ENCODE peak calls at places on chromosomes 7 and 10, in seven cellular contexts. R, I, M, T, A, V and K are unnamed samples.

GRCh38 chr10:97188234-97188847 is 2.6 kb upstream of the SLIT1 start:
- DNase-seq in R (no peak), I (no peak), M (no peak), T (no peak), A (peak), V (no peak), K (no peak)

GRCh38 chr7:111827863-111828504 is 265.7 kb upstream of the IMMP2L start:
- DNase-seq in R (peak), I (peak), M (no peak), T (no peak), A (no peak), V (peak), K (peak)

GRCh38 chr10:121240011-121240410 is 358.2 kb downstream of the FGFR2 start:
- DNase-seq in R (no peak), I (no peak), M (no peak), T (no peak), A (no peak), V (no peak), K (no peak)

GRCh38 chr10:113053881-113054280 is 103.8 kb downstream of the TCF7L2 start:
- DNase-seq in R (peak), I (no peak), M (no peak), T (no peak), A (no peak), V (no peak), K (no peak)

GRCh38 chr7:24405002-24405401 is 121.0 kb downstream of the NPY start:
- DNase-seq in R (no peak), I (no peak), M (no peak), T (no peak), A (no peak), V (no peak), K (no peak)

GRCh38 chr10:61136151-61136550 is 192.2 kb upstream of the RHOBTB1 start:
- DNase-seq in R (no peak), I (no peak), M (no peak), T (no peak), A (no peak), V (no peak), K (no peak)

GRCh38 chr10:5559642-5560141 is 34.9 kb downstream of the CALML3 start:
- DNase-seq in R (peak), I (no peak), M (no peak), T (no peak), A (no peak), V (no peak), K (peak)

GRCh38 chr10:1347525-1347924 is 291.3 kb downstream of the WDR37 start:
- DNase-seq in R (no peak), I (no peak), M (no peak), T (no peak), A (no peak), V (no peak), K (no peak)

GRCh38 chr10:102394801-102395676 is 466 bp upstream of the NFKB2 start:
- DNase-seq in R (peak), I (peak), M (peak), T (peak), A (peak), V (peak), K (peak)

GRCh38 chr7:158396982-158397862 is 190.4 kb downstream of the PTPRN2 start:
- DNase-seq in R (no peak), I (no peak), M (no peak), T (no peak), A (no peak), V (no peak), K (no peak)

GRCh38 chr10:34254596-34254995 is 560.5 kb downstream of the PARD3 start:
- DNase-seq in R (peak), I (no peak), M (no peak), T (no peak), A (peak), V (peak), K (peak)

GRCh38 chr7:150994141-150994837 is 3.5 kb downstream of the NOS3 start:
- DNase-seq in R (no peak), I (no peak), M (peak), T (no peak), A (no peak), V (no peak), K (no peak)

GRCh38 chr10:86401588-86402282 is 35.1 kb upstream of the GRID1 start:
- DNase-seq in R (peak), I (no peak), M (no peak), T (peak), A (no peak), V (no peak), K (no peak)

GRCh38 chr10:75029874-75030273 is 81.6 kb upstream of the SAMD8 start:
- DNase-seq in R (peak), I (no peak), M (peak), T (peak), A (no peak), V (no peak), K (no peak)

GRCh38 chr7:32958046-32959025 is 1.1 kb downstream of the FKBP9 start:
- DNase-seq in R (peak), I (no peak), M (peak), T (peak), A (no peak), V (no peak), K (peak)

GRCh38 chr7:70595741-70596574 is 536.0 kb upstream of the GALNT17 start:
- DNase-seq in R (no peak), I (no peak), M (no peak), T (no peak), A (peak), V (no peak), K (no peak)

GRCh38 chr10:94725871-94726270 is 36.6 kb upstream of the CYP2C19 start:
- DNase-seq in R (peak), I (no peak), M (no peak), T (no peak), A (no peak), V (no peak), K (peak)

GRCh38 chr10:13634207-13634606 is 47.4 kb downstream of the PRPF18 start:
- DNase-seq in R (peak), I (no peak), M (no peak), T (no peak), A (no peak), V (no peak), K (peak)

GRCh38 chr7:133535308-133535707 is 282.4 kb downstream of the EXOC4 start:
- DNase-seq in R (no peak), I (no peak), M (no peak), T (no peak), A (no peak), V (no peak), K (no peak)

GRCh38 chr7:74093671-74094223 is 10.1 kb downstream of the LIMK1 start:
- DNase-seq in R (no peak), I (no peak), M (no peak), T (no peak), A (peak), V (no peak), K (no peak)

GRCh38 chr10:31004611-31005193 is 27.0 kb downstream of the ZNF438 start:
- DNase-seq in R (peak), I (no peak), M (no peak), T (no peak), A (no peak), V (no peak), K (peak)

GRCh38 chr10:70672165-70672992 is at the start of gene ADAMTS14:
- DNase-seq in R (peak), I (no peak), M (peak), T (no peak), A (no peak), V (peak), K (peak)

GRCh38 chr10:70927221-70927943 is 39.0 kb upstream of the PCBD1 start:
- DNase-seq in R (peak), I (no peak), M (no peak), T (peak), A (no peak), V (no peak), K (no peak)

GRCh38 chr10:110634527-110635209 is 9.5 kb upstream of the RBM20 start:
- DNase-seq in R (no peak), I (no peak), M (peak), T (no peak), A (no peak), V (no peak), K (no peak)

GRCh38 chr10:110433740-110434139 is 64.0 kb upstream of the DUSP5 start:
- DNase-seq in R (no peak), I (no peak), M (no peak), T (no peak), A (no peak), V (no peak), K (no peak)

GRCh38 chr7:44150466-44150832 is 9.3 kb upstream of the MYL7 start:
- DNase-seq in R (no peak), I (no peak), M (no peak), T (no peak), A (peak), V (peak), K (peak)

GRCh38 chr10:32956365-32957197 is 1.4 kb downstream of the ITGB1 start:
- DNase-seq in R (no peak), I (no peak), M (no peak), T (no peak), A (no peak), V (no peak), K (no peak)

DNA sequence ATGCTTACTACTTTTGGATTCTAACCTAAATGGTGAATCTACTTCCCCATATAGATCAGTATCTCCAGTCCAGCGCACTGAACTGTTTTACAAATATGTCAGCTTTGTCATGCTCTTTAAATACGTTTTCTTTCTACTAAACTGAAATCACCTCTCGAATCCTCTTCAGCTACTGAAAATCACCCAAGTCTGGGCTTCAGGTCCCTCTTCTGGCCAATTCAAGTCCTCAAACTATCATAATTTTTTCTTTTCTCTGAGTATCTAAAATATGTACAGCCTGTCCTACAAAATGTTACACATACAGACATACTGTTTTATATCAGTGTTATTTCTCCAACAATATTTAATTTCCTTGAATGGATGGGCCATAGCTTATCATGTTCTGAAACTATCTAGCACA is 84.2 kb downstream of the CACNA2D1 start:
- DNase-seq in R (no peak), I (no peak), M (no peak), T (no peak), A (no peak), V (no peak), K (no peak)
- TF ChIP-seq CTCF in R (no peak), I (no peak), M (no peak), T (no peak), A (no peak), V (no peak), K (no peak)

DNA sequence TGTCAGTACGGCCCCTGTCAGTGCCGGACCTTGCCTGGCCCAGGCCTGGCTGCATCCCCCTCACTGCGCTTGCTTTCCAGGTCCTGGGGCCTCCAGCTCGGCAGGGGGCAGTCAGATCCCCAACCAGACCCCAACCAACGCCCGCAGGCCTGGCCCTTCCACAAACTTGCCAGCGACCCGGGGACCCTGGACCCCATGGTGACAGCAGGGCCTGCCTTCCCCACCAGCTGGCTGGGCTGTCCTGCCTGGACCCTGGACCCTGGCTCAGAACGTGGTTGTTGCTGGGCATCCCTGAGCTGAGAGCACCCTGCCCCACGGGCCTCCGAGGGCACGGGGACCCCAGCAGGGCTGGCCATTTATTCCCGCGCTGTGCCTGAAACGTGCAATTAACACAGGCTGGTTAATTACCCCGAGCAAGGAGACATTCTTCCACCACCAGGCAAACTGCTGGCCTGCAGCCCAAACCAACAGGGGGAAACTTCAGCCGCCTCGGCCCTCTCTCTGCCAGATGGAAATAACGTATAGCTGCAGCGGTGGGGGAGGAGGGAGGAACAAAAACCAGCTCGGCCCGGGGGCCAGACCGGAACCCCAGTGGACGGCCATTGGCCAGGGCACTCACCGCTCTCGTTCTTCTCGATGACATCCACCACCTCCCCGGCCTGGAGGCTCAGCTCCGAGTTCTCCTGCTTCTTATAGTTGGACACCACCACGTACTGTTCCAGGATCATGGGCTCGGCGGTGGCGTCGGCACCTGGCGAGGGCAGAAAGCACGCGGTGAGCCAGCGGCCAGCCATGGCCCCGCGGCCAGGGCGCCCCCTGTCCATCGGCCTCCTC is 167.1 kb downstream of the NEURL1 start:
- DNase-seq in R (peak), I (no peak), M (peak), T (peak), A (no peak), V (no peak), K (peak)
- H3K4me3 ChIP-seq in R (peak), I (peak), M (peak), T (peak), A (no peak), V (peak), K (peak)

GRCh38 chr7:28349637-28350036 is 62.7 kb upstream of the CREB5 start:
- DNase-seq in R (no peak), I (no peak), M (no peak), T (no peak), A (no peak), V (peak), K (peak)
- TF ChIP-seq CTCF in R (no peak), I (no peak), M (no peak), T (no peak), A (no peak), V (no peak), K (no peak)

GRCh38 chr10:29408847-29409240 is 120.0 kb downstream of the LYZL1 start:
- DNase-seq in R (no peak), I (no peak), M (no peak), T (no peak), A (no peak), V (no peak), K (peak)
- H3K4me3 ChIP-seq in R (peak), I (no peak), M (peak), T (peak), A (peak), V (peak), K (peak)